ENCODE peak calls at places on chromosomes 6 and 20, in four cellular contexts. D is heart right ventricle, G is BE2C, Y is ovary. F is an unnamed sample.

GRCh38 chr6:35248965-35249364 is 10.6 kb upstream of the ZNF76 start:
- DNase-seq in G (peak), Y (no peak), D (no peak), F (no peak)

GRCh38 chr6:28580484-28580883 is 54.8 kb downstream of the GPX5 start:
- DNase-seq in D (no peak), G (no peak), Y (no peak), F (peak)

GRCh38 chr20:23670361-23670760 is 18.5 kb downstream of the CST4 start:
- DNase-seq in D (no peak), G (no peak), Y (no peak), F (no peak)

GRCh38 chr20:2602746-2603145 is 49.7 kb upstream of the NOP56 start:
- DNase-seq in Y (no peak), D (no peak), G (no peak), F (no peak)

GRCh38 chr20:45946149-45946970 is 11.9 kb downstream of the PCIF1 start:
- DNase-seq in Y (peak), D (no peak), G (no peak), F (peak)

GRCh38 chr6:148700047-148700712 is 46.6 kb upstream of the UST start:
- DNase-seq in D (no peak), Y (no peak), G (no peak), F (peak)

GRCh38 chr6:63346217-63346834 is 26.5 kb upstream of the LGSN start:
- DNase-seq in Y (no peak), D (no peak), G (no peak), F (no peak)

GRCh38 chr20:7940341-7940740 is at the start of gene HAO1:
- DNase-seq in G (no peak), D (no peak), Y (no peak), F (no peak)

GRCh38 chr6:46925563-46926253 is 4.0 kb upstream of the ADGRF5 start:
- DNase-seq in D (no peak), G (no peak), Y (no peak), F (peak)

GRCh38 chr6:11900662-11901598 is 111.2 kb upstream of the HIVEP1 start:
- DNase-seq in Y (no peak), D (no peak), G (no peak), F (no peak)

GRCh38 chr20:12762725-12763124 is 246.0 kb upstream of the SPTLC3 start:
- DNase-seq in Y (peak), D (no peak), G (peak), F (no peak)

GRCh38 chr6:159693894-159694545 is 979 bp upstream of the SOD2 start:
- DNase-seq in Y (no peak), D (no peak), G (no peak), F (peak)

GRCh38 chr20:32378461-32378860 is 20.3 kb downstream of the ASXL1 start:
- DNase-seq in D (no peak), G (no peak), Y (no peak), F (peak)

GRCh38 chr6:37483502-37483901 is 16.2 kb downstream of the CCDC167 start:
- DNase-seq in G (no peak), Y (no peak), D (no peak), F (no peak)

GRCh38 chr20:60046011-60046413 is 87.8 kb downstream of the CDH26 start:
- DNase-seq in G (no peak), D (no peak), Y (no peak), F (no peak)

GRCh38 chr20:34010405-34010895 is 16.7 kb downstream of the RALY start:
- DNase-seq in Y (no peak), G (no peak), D (no peak), F (peak)

GRCh38 chr6:32126880-32127279 is 1.2 kb downstream of the ATF6B start:
- DNase-seq in G (no peak), Y (no peak), D (no peak), F (no peak)

GRCh38 chr6:13307508-13307995 is 20.8 kb downstream of the TBC1D7 start:
- DNase-seq in Y (no peak), D (no peak), G (no peak), F (peak)

GRCh38 chr6:136958168-136958567 is 36.1 kb downstream of the SLC35D3 start:
- DNase-seq in G (no peak), Y (no peak), D (no peak), F (no peak)

GRCh38 chr20:32336918-32337347 is 21.2 kb upstream of the ASXL1 start:
- DNase-seq in D (no peak), G (no peak), Y (no peak), F (peak)

GRCh38 chr6:94254689-94255088 is 835.3 kb upstream of the EPHA7 start:
- DNase-seq in Y (no peak), G (no peak), D (no peak), F (no peak)

GRCh38 chr6:67629268-67629667 is 1005.8 kb upstream of the ADGRB3 start:
- DNase-seq in D (no peak), Y (no peak), G (no peak), F (peak)

GRCh38 chr6:85460154-85460950 is 10.5 kb downstream of the NT5E start:
- DNase-seq in Y (no peak), D (no peak), G (no peak), F (peak)

GRCh38 chr6:168133186-168133585 is 54.2 kb upstream of the FRMD1 start:
- DNase-seq in D (peak), Y (peak), G (no peak), F (peak)

GRCh38 chr6:138073264-138073663 is 34.0 kb downstream of the PERP start:
- DNase-seq in G (no peak), D (no peak), Y (no peak), F (no peak)

GRCh38 chr6:109484161-109484560 is 1.1 kb upstream of the ZBTB24 start:
- DNase-seq in G (no peak), Y (no peak), D (no peak), F (no peak)

GRCh38 chr20:50298554-50299324 is 108.1 kb downstream of the CEBPB start:
- DNase-seq in Y (peak), D (no peak), G (no peak), F (no peak)

GRCh38 chr20:63641146-63641791 is 12.0 kb downstream of the STMN3 start:
- DNase-seq in Y (no peak), D (peak), G (no peak), F (no peak)

GRCh38 chr20:63641792-63642517 is 11.3 kb downstream of the STMN3 start:
- DNase-seq in D (peak), Y (peak), G (peak), F (peak)

GRCh38 chr20:63643499-63643898 is 9.7 kb downstream of the STMN3 start:
- DNase-seq in D (no peak), Y (no peak), G (no peak), F (no peak)

GRCh38 chr20:63643966-63644365 is 9.3 kb downstream of the STMN3 start:
- DNase-seq in D (no peak), Y (no peak), G (no peak), F (no peak)

GRCh38 chr20:63642518-63643247 is 10.5 kb downstream of the STMN3 start:
- DNase-seq in Y (peak), D (no peak), G (no peak), F (no peak)
- H3K4me3 ChIP-seq in Y (peak), D (peak), G (peak), F (no peak)

DNA sequence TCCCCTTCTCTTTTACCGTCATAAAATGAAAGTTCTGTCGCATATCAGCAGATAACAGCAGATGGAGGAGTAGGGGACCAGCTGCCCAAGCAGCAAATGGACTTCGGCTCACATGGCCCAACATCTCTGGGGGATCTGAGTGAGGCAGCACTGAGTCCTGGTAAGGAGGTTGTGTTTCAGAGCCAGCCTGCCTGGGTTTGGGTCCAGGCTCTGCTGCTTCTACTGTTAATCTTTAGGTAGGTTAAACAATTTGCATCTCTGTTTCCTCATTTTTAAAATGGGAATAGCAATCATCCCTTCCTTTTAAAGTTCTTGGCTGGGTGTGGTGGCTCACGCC is 193.6 kb downstream of the DOK5 start:
- DNase-seq in G (no peak), D (no peak), Y (no peak), F (no peak)
- TF ChIP-seq CTCF in G (no peak), D (no peak), Y (no peak), F (no peak)

DNA sequence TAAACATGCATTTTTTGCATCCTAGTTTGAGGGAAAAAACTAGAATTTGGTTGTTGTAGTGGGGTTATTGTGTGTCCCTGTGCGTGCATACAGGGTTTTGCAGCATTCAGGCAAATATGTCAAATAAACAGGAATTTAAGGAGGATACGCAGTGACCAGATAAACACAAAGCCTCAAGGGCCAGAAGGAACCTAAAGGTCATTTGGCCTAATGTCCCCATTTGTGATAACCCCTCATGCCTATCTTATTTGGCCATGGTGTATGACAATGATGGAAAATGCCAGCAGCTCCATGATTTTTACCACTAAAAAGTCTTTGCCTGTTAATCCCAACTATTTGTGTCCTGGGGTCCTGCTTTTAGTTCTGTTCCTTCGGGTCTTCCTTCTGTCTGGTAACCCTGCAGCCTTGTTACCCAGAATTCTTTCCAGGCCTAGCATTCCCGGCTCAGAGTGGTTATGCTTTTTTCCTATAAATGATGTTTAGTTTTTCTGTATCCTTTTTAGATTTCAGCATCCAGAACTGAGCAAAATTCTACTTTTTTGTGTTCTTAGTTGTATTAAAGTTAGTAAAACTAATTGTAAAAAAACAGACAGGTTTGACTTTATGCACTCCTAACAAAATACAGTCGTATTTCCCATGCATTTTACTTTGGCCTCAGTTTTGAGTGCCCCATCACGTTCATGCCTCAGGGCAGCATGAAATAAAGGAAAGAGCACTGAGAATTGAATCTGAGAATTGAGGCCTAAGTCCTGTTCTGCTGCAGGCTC is 4.4 kb downstream of the STX16 start:
- DNase-seq in D (no peak), Y (no peak), G (no peak), F (no peak)
- H3K4me3 ChIP-seq in D (no peak), Y (no peak), G (no peak), F (no peak)

GRCh38 chr20:58990651-58991445 is 9.8 kb downstream of the NELFCD start:
- DNase-seq in D (no peak), G (no peak), Y (no peak), F (no peak)
- TF ChIP-seq CTCF in D (no peak), G (no peak), Y (no peak), F (no peak)

DNA sequence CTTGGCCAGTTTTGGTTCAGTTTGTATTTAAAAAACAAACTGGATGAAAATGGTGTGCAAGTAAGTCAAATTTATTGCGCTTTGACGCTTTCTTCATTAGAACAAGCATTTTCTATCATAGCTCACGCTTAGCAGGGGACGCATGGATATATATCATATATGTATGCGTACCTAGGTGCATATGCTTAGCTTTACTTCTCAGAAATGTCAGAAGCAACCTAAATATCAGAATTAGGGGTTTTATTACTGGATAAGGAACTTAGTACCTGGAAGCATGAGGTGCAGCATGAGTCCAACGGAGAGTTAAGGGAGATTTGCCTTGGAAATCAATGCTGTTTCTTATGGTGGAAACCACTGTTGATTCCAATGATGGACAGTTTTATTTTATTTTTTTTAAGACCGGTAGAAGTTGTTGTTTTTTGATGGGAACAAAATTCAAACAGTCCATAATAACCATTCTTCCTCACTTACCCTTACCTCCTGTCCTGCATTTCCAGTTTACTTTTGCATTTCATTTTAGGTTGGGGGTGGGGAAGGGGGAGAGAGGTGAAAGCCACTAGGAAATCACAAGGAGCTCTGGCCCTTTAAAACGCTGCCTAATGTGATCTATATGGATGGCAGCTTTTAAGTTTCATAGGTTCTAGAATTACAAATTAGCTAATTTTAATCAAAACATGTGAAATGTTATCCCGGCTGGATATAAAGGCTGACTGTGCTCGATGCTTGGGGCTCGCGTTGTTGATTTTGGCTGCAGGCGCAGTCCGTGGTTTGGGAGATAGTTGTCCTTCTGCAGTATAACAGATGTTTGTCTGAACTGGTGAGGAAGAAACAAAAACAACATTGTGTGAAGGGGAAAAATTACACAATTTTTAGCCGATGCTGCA is 2.1 kb downstream of the SOBP start:
- DNase-seq in Y (peak), D (peak), G (no peak), F (peak)
- H3K4me3 ChIP-seq in Y (peak), D (peak), G (peak), F (peak)

DNA sequence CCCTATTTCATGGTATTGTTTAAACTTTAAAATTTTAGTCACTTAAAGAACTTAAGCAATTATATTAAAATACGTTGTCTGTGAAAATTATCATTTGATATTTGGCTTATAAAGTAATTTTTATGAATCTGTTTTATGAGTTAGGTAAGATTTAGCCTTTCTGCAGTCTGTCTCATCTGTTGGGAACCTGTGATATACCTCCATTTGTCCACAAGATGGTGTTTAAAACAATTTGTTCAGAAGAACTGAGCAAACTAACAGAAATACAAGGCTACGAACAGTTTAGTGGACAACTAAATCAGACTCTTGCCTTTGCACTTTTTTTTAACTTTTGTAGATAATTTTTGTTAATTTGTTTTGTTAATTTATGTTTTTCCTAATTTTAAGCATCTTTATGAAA is 92.4 kb downstream of the COL9A1 start:
- DNase-seq in G (no peak), Y (no peak), D (no peak), F (peak)
- TF ChIP-seq CTCF in G (peak), Y (no peak), D (peak), F (peak)

DNA sequence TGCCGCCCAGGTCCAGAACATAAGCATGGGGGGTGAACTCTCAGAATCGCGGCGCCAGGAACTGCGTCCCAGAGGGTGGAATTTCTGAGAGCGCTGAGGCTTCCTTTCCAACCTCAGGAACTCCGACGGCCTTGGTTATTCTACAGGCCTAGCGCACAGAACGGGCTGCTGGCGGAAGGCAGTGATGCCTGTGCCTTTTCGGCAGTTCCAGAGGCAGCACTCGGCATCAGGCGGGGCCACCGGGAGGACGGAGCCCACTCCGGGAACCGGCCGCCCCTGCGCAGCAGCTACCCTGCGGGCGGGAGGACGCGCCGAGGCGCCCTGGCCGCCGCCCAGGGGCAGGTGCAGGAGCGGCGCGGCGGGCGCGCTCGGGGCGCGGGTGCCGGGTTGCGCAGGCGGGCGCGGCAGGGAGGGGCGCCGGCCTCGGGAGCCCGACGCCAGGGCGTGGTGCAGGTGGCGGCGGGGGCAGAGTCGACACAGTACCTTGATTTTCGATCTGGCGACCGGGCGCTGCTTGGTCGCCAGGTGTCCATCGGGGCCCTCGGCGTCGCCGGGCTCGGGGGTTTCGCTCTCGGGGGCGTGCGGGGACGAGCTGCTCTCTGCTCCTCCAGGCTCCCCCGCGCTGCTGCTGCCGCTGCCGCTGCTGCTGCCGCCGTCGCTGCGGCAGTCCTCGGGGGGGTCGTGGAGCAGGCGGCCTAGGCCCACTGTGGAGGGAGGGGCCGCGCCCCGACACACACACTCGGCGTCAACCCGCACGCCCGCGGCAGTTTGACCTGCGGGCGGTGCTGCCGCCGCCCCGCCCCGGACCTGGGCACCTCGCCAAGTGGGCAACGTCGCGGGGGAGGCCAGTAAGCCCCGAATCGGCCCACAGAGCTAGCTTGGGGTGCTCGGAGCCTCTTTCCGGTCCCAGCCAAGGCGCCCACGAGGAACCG is 1.3 kb downstream of the OVOL2 start:
- DNase-seq in Y (no peak), G (no peak), D (no peak), F (peak)
- H3K4me3 ChIP-seq in Y (peak), G (no peak), D (peak), F (no peak)